ENCODE peak calls at places on chromosomes 7 and 10, in six cellular contexts. L is GM13976, V is type B pancreatic cell, Y is RWPE1, G is choroid plexus epithelial cell, D is tibial nerve. E is an unnamed sample.

GRCh38 chr7:21939136-21939857 is 6.4 kb downstream of the CDCA7L start:
- DNase-seq in G (peak), L (peak), V (no peak), D (no peak), Y (no peak), E (no peak)

GRCh38 chr7:34026481-34027225 is 121.3 kb downstream of the BMPER start:
- DNase-seq in L (no peak), Y (no peak), G (peak), V (no peak), D (no peak), E (no peak)

GRCh38 chr7:106767073-106767472 is 98.0 kb upstream of the PIK3CG start:
- DNase-seq in L (no peak), D (no peak), Y (no peak), V (no peak), G (peak), E (no peak)

GRCh38 chr10:95745487-95745886 is 10.5 kb upstream of the ENTPD1 start:
- DNase-seq in L (peak), Y (no peak), G (no peak), D (no peak), V (no peak), E (no peak)

GRCh38 chr10:117449636-117450035 is 74.4 kb upstream of the PDZD8 start:
- DNase-seq in Y (no peak), D (no peak), L (no peak), V (no peak), G (peak), E (no peak)

GRCh38 chr7:12162420-12163113 is 48.5 kb upstream of the TMEM106B start:
- DNase-seq in V (no peak), L (no peak), G (peak), Y (peak), D (no peak), E (no peak)

GRCh38 chr10:517872-518475 is 171.5 kb downstream of the DIP2C start:
- DNase-seq in L (no peak), Y (no peak), D (no peak), V (no peak), G (no peak), E (no peak)

GRCh38 chr7:155597753-155598140 is 46.7 kb upstream of the RBM33 start:
- DNase-seq in L (no peak), Y (no peak), G (peak), V (no peak), D (no peak), E (no peak)

GRCh38 chr10:123689880-123690279 is 23.7 kb downstream of the GPR26 start:
- DNase-seq in V (no peak), G (no peak), D (no peak), Y (no peak), L (no peak), E (no peak)

GRCh38 chr10:12194752-12195271 is 879 bp downstream of the NUDT5 start:
- DNase-seq in V (no peak), L (no peak), G (peak), D (peak), Y (peak), E (peak)

GRCh38 chr7:100983451-100984187 is 14.3 kb downstream of the MUC12 start:
- DNase-seq in D (no peak), Y (peak), L (no peak), V (no peak), G (peak), E (no peak)

GRCh38 chr7:69781412-69781846 is 183.2 kb downstream of the AUTS2 start:
- DNase-seq in L (no peak), V (no peak), G (peak), D (no peak), Y (no peak), E (no peak)

DNA sequence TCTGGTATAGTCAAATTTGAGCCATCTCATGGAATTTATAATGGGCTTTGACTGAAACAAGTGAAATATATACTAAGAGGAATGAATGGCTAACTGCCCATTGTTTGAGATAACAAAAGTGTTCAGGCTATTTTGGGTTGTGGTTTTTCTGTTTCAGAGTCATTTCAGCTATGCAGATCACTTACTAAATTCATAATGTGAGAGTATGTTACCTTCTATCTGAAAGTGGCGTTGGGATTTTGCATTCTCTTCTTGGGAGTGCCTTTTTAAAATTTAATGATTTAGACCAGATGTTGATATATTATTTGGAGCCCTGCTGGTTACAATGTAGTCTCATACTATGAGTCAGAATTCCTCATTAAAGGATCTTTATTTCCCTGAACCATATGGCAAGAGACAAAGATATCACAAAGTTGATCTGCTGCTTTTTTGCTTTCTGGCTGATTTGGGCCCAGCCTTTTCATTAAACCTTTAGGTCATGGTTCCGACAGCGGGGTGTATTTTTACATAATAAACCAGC is 10.4 kb downstream of the VCL start:
- DNase-seq in V (no peak), Y (no peak), L (peak), G (peak), D (no peak), E (no peak)
- TF ChIP-seq CTCF in V (no peak), Y (no peak), L (no peak), G (no peak), D (no peak), E (no peak)

GRCh38 chr10:103455235-103455634 is 3.1 kb upstream of the CALHM2 start:
- DNase-seq in G (no peak), D (no peak), L (no peak), Y (no peak), V (no peak), E (no peak)
- TF ChIP-seq CTCF in G (no peak), D (no peak), L (no peak), Y (no peak), V (no peak), E (no peak)

GRCh38 chr10:125144693-125145623 is 15.4 kb downstream of the CTBP2 start:
- DNase-seq in G (peak), D (no peak), V (no peak), Y (peak), L (peak), E (peak)
- TF ChIP-seq CTCF in G (peak), D (peak), V (peak), Y (peak), L (peak), E (no peak)

GRCh38 chr10:89852872-89853271 is 151.5 kb downstream of the KIF20B start:
- DNase-seq in Y (no peak), D (no peak), G (no peak), V (no peak), L (no peak), E (no peak)

GRCh38 chr10:89857399-89857798 is 156.0 kb downstream of the KIF20B start:
- DNase-seq in G (peak), V (no peak), L (no peak), Y (no peak), D (no peak), E (no peak)

DNA sequence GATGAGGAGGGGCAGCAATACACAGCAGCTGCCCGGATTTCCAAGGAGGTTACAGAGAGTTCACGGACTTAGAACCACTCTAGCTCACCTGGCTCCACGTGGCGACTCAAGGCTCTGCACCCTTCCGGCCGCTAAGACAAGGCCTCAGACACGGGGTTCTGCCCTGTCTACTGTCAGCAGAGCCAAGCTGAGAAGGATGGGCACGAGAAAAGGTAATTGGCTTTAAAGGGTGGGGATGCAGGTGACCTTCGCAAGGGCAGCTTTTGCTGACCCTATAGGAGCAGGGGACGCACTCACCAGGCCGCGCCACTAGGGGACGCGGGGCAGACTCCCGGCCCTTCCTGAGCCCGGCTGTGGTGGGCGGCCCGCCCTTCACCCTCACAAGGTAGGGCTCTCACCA is 152.4 kb downstream of the KIF20B start:
- DNase-seq in L (no peak), D (no peak), V (no peak), Y (no peak), G (no peak), E (peak)
- TF ChIP-seq CTCF in L (no peak), D (no peak), V (peak), Y (no peak), G (peak), E (peak)

GRCh38 chr10:7410306-7410799 is 481 bp downstream of the SFMBT2 start:
- DNase-seq in V (no peak), L (peak), Y (peak), G (no peak), D (no peak), E (peak)

GRCh38 chr10:7411671-7412481 is 1.0 kb upstream of the SFMBT2 start:
- DNase-seq in G (no peak), L (no peak), D (no peak), Y (no peak), V (no peak), E (peak)

GRCh38 chr10:7412482-7413251 is 1.8 kb upstream of the SFMBT2 start:
- DNase-seq in V (no peak), D (no peak), L (peak), Y (no peak), G (no peak), E (peak)

GRCh38 chr10:7409732-7410168 is 1.1 kb downstream of the SFMBT2 start:
- DNase-seq in Y (peak), V (no peak), L (no peak), D (no peak), G (no peak), E (peak)

GRCh38 chr10:7410800-7411670 is at the start of gene SFMBT2:
- DNase-seq in L (peak), Y (peak), V (no peak), G (peak), D (peak), E (peak)
- TF ChIP-seq CTCF in L (no peak), Y (no peak), V (peak), G (peak), D (peak), E (no peak)

E was measured in endothelial cell.